ENCODE peak calls at places on chromosome 2, in nine cellular contexts. One of them, this sample, is unnamed.

GRCh38 chr2:227160164-227160563 is 3.8 kb downstream of the COL4A4 start:
- DNase-seq in progenitor cell of endocrine pancreas: no peak
- DNase-seq in CD8-positive, alpha-beta T cell: no peak
- DNase-seq in fibroblast of mammary gland: no peak
- DNase-seq in WTC11: no peak
- DNase-seq in heart right ventricle: no peak
- DNase-seq in RWPE2: no peak
- DNase-seq in Peyer's patch: no peak
- DNase-seq in suprapubic skin: no peak
- DNase-seq in this sample: no peak

GRCh38 chr2:107025869-107026380 is 140.0 kb upstream of the ST6GAL2 start:
- DNase-seq in progenitor cell of endocrine pancreas: no peak
- DNase-seq in CD8-positive, alpha-beta T cell: no peak
- DNase-seq in fibroblast of mammary gland: peak; percentile 56
- DNase-seq in WTC11: no peak
- DNase-seq in heart right ventricle: no peak
- DNase-seq in RWPE2: no peak
- DNase-seq in Peyer's patch: no peak
- DNase-seq in suprapubic skin: no peak
- DNase-seq in this sample: no peak

GRCh38 chr2:20071397-20072383 is 20.3 kb upstream of the LAPTM4A start:
- DNase-seq in progenitor cell of endocrine pancreas: no peak
- DNase-seq in CD8-positive, alpha-beta T cell: no peak
- DNase-seq in fibroblast of mammary gland: peak; percentile 99
- DNase-seq in WTC11: no peak
- DNase-seq in heart right ventricle: peak; percentile 67
- DNase-seq in RWPE2: peak; percentile 85
- DNase-seq in Peyer's patch: no peak
- DNase-seq in suprapubic skin: no peak
- DNase-seq in this sample: no peak

GRCh38 chr2:191571163-191571769 is 106.7 kb upstream of the NABP1 start:
- DNase-seq in progenitor cell of endocrine pancreas: no peak
- DNase-seq in CD8-positive, alpha-beta T cell: peak; percentile 16
- DNase-seq in fibroblast of mammary gland: peak; percentile 79
- DNase-seq in WTC11: no peak
- DNase-seq in heart right ventricle: no peak
- DNase-seq in RWPE2: no peak
- DNase-seq in Peyer's patch: no peak
- DNase-seq in suprapubic skin: no peak
- DNase-seq in this sample: no peak

GRCh38 chr2:226618875-226619605 is 180.6 kb downstream of the IRS1 start:
- DNase-seq in progenitor cell of endocrine pancreas: no peak
- DNase-seq in CD8-positive, alpha-beta T cell: no peak
- DNase-seq in fibroblast of mammary gland: peak; percentile 85
- DNase-seq in WTC11: no peak
- DNase-seq in heart right ventricle: no peak
- DNase-seq in RWPE2: no peak
- DNase-seq in Peyer's patch: no peak
- DNase-seq in suprapubic skin: no peak
- DNase-seq in this sample: no peak

GRCh38 chr2:95760839-95761525 is 169.2 kb downstream of the TRIM43 start:
- DNase-seq in progenitor cell of endocrine pancreas: no peak
- DNase-seq in CD8-positive, alpha-beta T cell: no peak
- DNase-seq in fibroblast of mammary gland: peak; percentile 88
- DNase-seq in WTC11: no peak
- DNase-seq in heart right ventricle: no peak
- DNase-seq in RWPE2: no peak
- DNase-seq in Peyer's patch: no peak
- DNase-seq in suprapubic skin: no peak
- DNase-seq in this sample: no peak

GRCh38 chr2:183186766-183187165 is 62.5 kb downstream of the NUP35 start:
- DNase-seq in progenitor cell of endocrine pancreas: no peak
- DNase-seq in CD8-positive, alpha-beta T cell: no peak
- DNase-seq in fibroblast of mammary gland: no peak
- DNase-seq in WTC11: no peak
- DNase-seq in heart right ventricle: no peak
- DNase-seq in RWPE2: no peak
- DNase-seq in Peyer's patch: no peak
- DNase-seq in suprapubic skin: no peak
- DNase-seq in this sample: no peak

GRCh38 chr2:119119076-119119710 is 39.4 kb downstream of the C1QL2 start:
- DNase-seq in progenitor cell of endocrine pancreas: no peak
- DNase-seq in CD8-positive, alpha-beta T cell: no peak
- DNase-seq in fibroblast of mammary gland: no peak
- DNase-seq in WTC11: no peak
- DNase-seq in heart right ventricle: no peak
- DNase-seq in RWPE2: no peak
- DNase-seq in Peyer's patch: no peak
- DNase-seq in suprapubic skin: no peak
- DNase-seq in this sample: no peak

GRCh38 chr2:55408098-55408882 is 11.4 kb downstream of the CCDC88A start:
- DNase-seq in progenitor cell of endocrine pancreas: no peak
- DNase-seq in CD8-positive, alpha-beta T cell: no peak
- DNase-seq in fibroblast of mammary gland: peak; percentile 35
- DNase-seq in WTC11: no peak
- DNase-seq in heart right ventricle: no peak
- DNase-seq in RWPE2: no peak
- DNase-seq in Peyer's patch: no peak
- DNase-seq in suprapubic skin: no peak
- DNase-seq in this sample: no peak

GRCh38 chr2:100292022-100292580 is 30.2 kb downstream of the LONRF2 start:
- DNase-seq in progenitor cell of endocrine pancreas: no peak
- DNase-seq in CD8-positive, alpha-beta T cell: peak; percentile 46
- DNase-seq in fibroblast of mammary gland: peak; percentile 87
- DNase-seq in WTC11: no peak
- DNase-seq in heart right ventricle: no peak
- DNase-seq in RWPE2: peak; percentile 76
- DNase-seq in Peyer's patch: no peak
- DNase-seq in suprapubic skin: no peak
- DNase-seq in this sample: no peak

GRCh38 chr2:43718530-43719124 is 42.4 kb upstream of the C1GALT1C1L start:
- DNase-seq in progenitor cell of endocrine pancreas: no peak
- DNase-seq in CD8-positive, alpha-beta T cell: no peak
- DNase-seq in fibroblast of mammary gland: no peak
- DNase-seq in WTC11: no peak
- DNase-seq in heart right ventricle: no peak
- DNase-seq in RWPE2: no peak
- DNase-seq in Peyer's patch: no peak
- DNase-seq in suprapubic skin: no peak
- DNase-seq in this sample: no peak

GRCh38 chr2:223930002-223930976 is 14.8 kb downstream of the WDFY1 start:
- DNase-seq in progenitor cell of endocrine pancreas: no peak
- DNase-seq in CD8-positive, alpha-beta T cell: no peak
- DNase-seq in fibroblast of mammary gland: peak; percentile 20
- DNase-seq in WTC11: no peak
- DNase-seq in heart right ventricle: peak; percentile 42
- DNase-seq in RWPE2: no peak
- DNase-seq in Peyer's patch: no peak
- DNase-seq in suprapubic skin: no peak
- DNase-seq in this sample: no peak

GRCh38 chr2:1319393-1319792 is 93.9 kb upstream of the TPO start:
- DNase-seq in progenitor cell of endocrine pancreas: no peak
- DNase-seq in CD8-positive, alpha-beta T cell: no peak
- DNase-seq in fibroblast of mammary gland: no peak
- DNase-seq in WTC11: no peak
- DNase-seq in heart right ventricle: no peak
- DNase-seq in RWPE2: no peak
- DNase-seq in Peyer's patch: no peak
- DNase-seq in suprapubic skin: no peak
- DNase-seq in this sample: no peak

GRCh38 chr2:24083567-24084385 is 858 bp downstream of the TP53I3 start:
- DNase-seq in progenitor cell of endocrine pancreas: no peak
- DNase-seq in CD8-positive, alpha-beta T cell: no peak
- DNase-seq in fibroblast of mammary gland: peak; percentile 85
- DNase-seq in WTC11: peak; percentile 81
- DNase-seq in heart right ventricle: no peak
- DNase-seq in RWPE2: peak; percentile 93
- DNase-seq in Peyer's patch: peak; percentile 64
- DNase-seq in suprapubic skin: peak; percentile 91
- DNase-seq in this sample: no peak
- TF ChIP-seq CTCF in progenitor cell of endocrine pancreas: no peak
- TF ChIP-seq CTCF in CD8-positive, alpha-beta T cell: no peak
- TF ChIP-seq CTCF in fibroblast of mammary gland: no peak
- TF ChIP-seq CTCF in WTC11: no peak
- TF ChIP-seq CTCF in heart right ventricle: no peak
- TF ChIP-seq CTCF in RWPE2: no peak
- TF ChIP-seq CTCF in Peyer's patch: no peak
- TF ChIP-seq CTCF in suprapubic skin: no peak
- TF ChIP-seq CTCF in this sample: no peak

GRCh38 chr2:78999410-78999809 is 26.1 kb upstream of the REG3G start:
- DNase-seq in progenitor cell of endocrine pancreas: no peak
- DNase-seq in CD8-positive, alpha-beta T cell: no peak
- DNase-seq in fibroblast of mammary gland: peak; percentile 15
- DNase-seq in WTC11: no peak
- DNase-seq in heart right ventricle: no peak
- DNase-seq in RWPE2: no peak
- DNase-seq in Peyer's patch: no peak
- DNase-seq in suprapubic skin: no peak
- DNase-seq in this sample: no peak
- TF ChIP-seq CTCF in progenitor cell of endocrine pancreas: peak; percentile 67
- TF ChIP-seq CTCF in CD8-positive, alpha-beta T cell: no peak
- TF ChIP-seq CTCF in fibroblast of mammary gland: peak; percentile 32
- TF ChIP-seq CTCF in WTC11: no peak
- TF ChIP-seq CTCF in heart right ventricle: peak; percentile 38
- TF ChIP-seq CTCF in RWPE2: peak; percentile 38
- TF ChIP-seq CTCF in Peyer's patch: peak; percentile 15
- TF ChIP-seq CTCF in suprapubic skin: no peak
- TF ChIP-seq CTCF in this sample: peak; percentile 78

GRCh38 chr2:207008105-207008990 is 69.0 kb downstream of the CPO start:
- DNase-seq in progenitor cell of endocrine pancreas: no peak
- DNase-seq in CD8-positive, alpha-beta T cell: no peak
- DNase-seq in fibroblast of mammary gland: peak; percentile 35
- DNase-seq in WTC11: peak; percentile 29
- DNase-seq in heart right ventricle: no peak
- DNase-seq in RWPE2: no peak
- DNase-seq in Peyer's patch: no peak
- DNase-seq in suprapubic skin: no peak
- DNase-seq in this sample: no peak
- TF ChIP-seq CTCF in progenitor cell of endocrine pancreas: peak; percentile 30
- TF ChIP-seq CTCF in CD8-positive, alpha-beta T cell: no peak
- TF ChIP-seq CTCF in fibroblast of mammary gland: peak; percentile 35
- TF ChIP-seq CTCF in WTC11: no peak
- TF ChIP-seq CTCF in heart right ventricle: no peak
- TF ChIP-seq CTCF in RWPE2: peak; percentile 6
- TF ChIP-seq CTCF in Peyer's patch: no peak
- TF ChIP-seq CTCF in suprapubic skin: no peak
- TF ChIP-seq CTCF in this sample: peak; percentile 57

DNA sequence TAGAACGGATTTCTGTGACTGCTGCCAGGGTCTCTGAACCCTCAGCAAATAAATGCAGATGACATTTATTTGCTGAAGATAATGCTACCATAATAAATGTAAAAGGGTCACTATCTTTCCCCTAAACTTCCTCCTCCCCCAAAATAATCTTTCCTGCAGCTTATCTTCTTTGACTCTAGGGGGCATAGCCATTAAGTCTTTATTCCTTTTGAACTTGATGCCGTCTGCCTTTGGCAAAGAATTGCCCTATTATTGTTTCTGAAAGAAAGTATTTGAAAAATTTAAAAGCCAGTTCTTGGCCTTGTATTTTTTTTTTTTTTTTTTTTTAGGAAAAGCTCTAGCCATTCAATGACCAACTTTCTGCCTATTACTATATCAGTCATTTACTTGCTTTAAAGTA is 63.5 kb upstream of the ACSL3 start:
- DNase-seq in progenitor cell of endocrine pancreas: no peak
- DNase-seq in CD8-positive, alpha-beta T cell: no peak
- DNase-seq in fibroblast of mammary gland: peak; percentile 48
- DNase-seq in WTC11: no peak
- DNase-seq in heart right ventricle: no peak
- DNase-seq in RWPE2: no peak
- DNase-seq in Peyer's patch: no peak
- DNase-seq in suprapubic skin: no peak
- DNase-seq in this sample: no peak
- TF ChIP-seq CTCF in progenitor cell of endocrine pancreas: peak; percentile 45
- TF ChIP-seq CTCF in CD8-positive, alpha-beta T cell: peak; percentile 42
- TF ChIP-seq CTCF in fibroblast of mammary gland: peak; percentile 65
- TF ChIP-seq CTCF in WTC11: no peak
- TF ChIP-seq CTCF in heart right ventricle: peak; percentile 48
- TF ChIP-seq CTCF in RWPE2: peak; percentile 76
- TF ChIP-seq CTCF in Peyer's patch: peak; percentile 15
- TF ChIP-seq CTCF in suprapubic skin: no peak
- TF ChIP-seq CTCF in this sample: peak; percentile 74

DNA sequence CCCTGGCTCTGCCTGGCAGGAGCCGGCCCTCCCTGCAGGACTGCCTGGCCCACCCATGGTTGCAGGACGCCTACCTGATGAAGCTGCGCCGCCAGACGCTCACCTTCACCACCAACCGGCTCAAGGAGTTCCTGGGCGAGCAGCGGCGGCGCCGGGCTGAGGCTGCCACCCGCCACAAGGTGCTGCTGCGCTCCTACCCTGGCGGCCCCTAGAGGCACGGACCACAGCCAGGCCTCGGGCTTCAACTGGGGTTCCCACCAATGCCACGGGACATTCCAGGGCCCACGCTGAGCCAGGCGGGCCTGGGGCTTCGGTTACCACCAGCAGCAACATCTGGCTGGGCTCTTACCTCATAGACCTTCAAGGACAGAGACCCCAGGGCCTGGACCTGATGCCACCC is 6.1 kb upstream of the GMPPA start:
- DNase-seq in progenitor cell of endocrine pancreas: no peak
- DNase-seq in CD8-positive, alpha-beta T cell: no peak
- DNase-seq in fibroblast of mammary gland: no peak
- DNase-seq in WTC11: peak; percentile 81
- DNase-seq in heart right ventricle: no peak
- DNase-seq in RWPE2: no peak
- DNase-seq in Peyer's patch: no peak
- DNase-seq in suprapubic skin: no peak
- DNase-seq in this sample: no peak
- TF ChIP-seq CTCF in progenitor cell of endocrine pancreas: peak; percentile 47
- TF ChIP-seq CTCF in CD8-positive, alpha-beta T cell: no peak
- TF ChIP-seq CTCF in fibroblast of mammary gland: no peak
- TF ChIP-seq CTCF in WTC11: no peak
- TF ChIP-seq CTCF in heart right ventricle: no peak
- TF ChIP-seq CTCF in RWPE2: no peak
- TF ChIP-seq CTCF in Peyer's patch: no peak
- TF ChIP-seq CTCF in suprapubic skin: no peak
- TF ChIP-seq CTCF in this sample: no peak

This sample was measured in chondrocyte.